ENCODE peak calls at places on chromosome 7, in seven cellular contexts. One of them, this sample, is unnamed.

GRCh38 chr7:117605712-117606111 is 125.9 kb downstream of the CFTR start:
- DNase-seq in HepG2: no peak
- DNase-seq in GM12878: no peak
- DNase-seq in heart left ventricle: no peak
- DNase-seq in ovary: no peak
- DNase-seq in sigmoid colon: no peak
- DNase-seq in breast epithelium: no peak
- DNase-seq in this sample: no peak

GRCh38 chr7:151470656-151471180 is 30.8 kb upstream of the CRYGN start:
- DNase-seq in HepG2: no peak
- DNase-seq in GM12878: no peak
- DNase-seq in heart left ventricle: no peak
- DNase-seq in ovary: no peak
- DNase-seq in sigmoid colon: no peak
- DNase-seq in breast epithelium: no peak
- DNase-seq in this sample: no peak

GRCh38 chr7:135980665-135981180 is 3.6 kb upstream of the MTPN start:
- DNase-seq in HepG2: no peak
- DNase-seq in GM12878: peak
- DNase-seq in heart left ventricle: peak
- DNase-seq in ovary: no peak
- DNase-seq in sigmoid colon: no peak
- DNase-seq in breast epithelium: no peak
- DNase-seq in this sample: peak

GRCh38 chr7:24384362-24385030 is 100.5 kb downstream of the NPY start:
- DNase-seq in HepG2: no peak
- DNase-seq in GM12878: no peak
- DNase-seq in heart left ventricle: no peak
- DNase-seq in ovary: no peak
- DNase-seq in sigmoid colon: no peak
- DNase-seq in breast epithelium: no peak
- DNase-seq in this sample: no peak

GRCh38 chr7:400901-401485 is 111.0 kb downstream of the FOXL3 start:
- DNase-seq in HepG2: no peak
- DNase-seq in GM12878: no peak
- DNase-seq in heart left ventricle: peak
- DNase-seq in ovary: no peak
- DNase-seq in sigmoid colon: no peak
- DNase-seq in breast epithelium: no peak
- DNase-seq in this sample: no peak

GRCh38 chr7:117132385-117133120 is 179.3 kb downstream of the ST7 start:
- DNase-seq in HepG2: no peak
- DNase-seq in GM12878: no peak
- DNase-seq in heart left ventricle: no peak
- DNase-seq in ovary: no peak
- DNase-seq in sigmoid colon: no peak
- DNase-seq in breast epithelium: no peak
- DNase-seq in this sample: no peak

GRCh38 chr7:17365776-17366175 is 67.3 kb downstream of the AHR start:
- DNase-seq in HepG2: no peak
- DNase-seq in GM12878: no peak
- DNase-seq in heart left ventricle: no peak
- DNase-seq in ovary: no peak
- DNase-seq in sigmoid colon: no peak
- DNase-seq in breast epithelium: no peak
- DNase-seq in this sample: no peak

GRCh38 chr7:24035653-24036414 is 248.2 kb upstream of the NPY start:
- DNase-seq in HepG2: no peak
- DNase-seq in GM12878: no peak
- DNase-seq in heart left ventricle: no peak
- DNase-seq in ovary: no peak
- DNase-seq in sigmoid colon: no peak
- DNase-seq in breast epithelium: no peak
- DNase-seq in this sample: no peak

GRCh38 chr7:132028144-132028920 is 471.9 kb upstream of the PODXL start:
- DNase-seq in HepG2: no peak
- DNase-seq in GM12878: no peak
- DNase-seq in heart left ventricle: no peak
- DNase-seq in ovary: no peak
- DNase-seq in sigmoid colon: no peak
- DNase-seq in breast epithelium: no peak
- DNase-seq in this sample: no peak

GRCh38 chr7:75776295-75776971 is 4.4 kb upstream of the CCL26 start:
- DNase-seq in HepG2: no peak
- DNase-seq in GM12878: peak
- DNase-seq in heart left ventricle: no peak
- DNase-seq in ovary: no peak
- DNase-seq in sigmoid colon: no peak
- DNase-seq in breast epithelium: no peak
- DNase-seq in this sample: no peak

GRCh38 chr7:44087914-44088838 is 5.8 kb upstream of the POLM start:
- DNase-seq in HepG2: no peak
- DNase-seq in GM12878: no peak
- DNase-seq in heart left ventricle: peak
- DNase-seq in ovary: peak
- DNase-seq in sigmoid colon: peak
- DNase-seq in breast epithelium: no peak
- DNase-seq in this sample: peak

GRCh38 chr7:12244129-12244528 is 33.0 kb downstream of the TMEM106B start:
- DNase-seq in HepG2: peak
- DNase-seq in GM12878: no peak
- DNase-seq in heart left ventricle: no peak
- DNase-seq in ovary: no peak
- DNase-seq in sigmoid colon: no peak
- DNase-seq in breast epithelium: no peak
- DNase-seq in this sample: peak

GRCh38 chr7:47576031-47576908 is 5.6 kb downstream of the TNS3 start:
- DNase-seq in HepG2: peak
- DNase-seq in GM12878: no peak
- DNase-seq in heart left ventricle: peak
- DNase-seq in ovary: peak
- DNase-seq in sigmoid colon: peak
- DNase-seq in breast epithelium: no peak
- DNase-seq in this sample: peak

GRCh38 chr7:79692015-79692414 is 238.5 kb upstream of the MAGI2 start:
- DNase-seq in HepG2: no peak
- DNase-seq in GM12878: no peak
- DNase-seq in heart left ventricle: no peak
- DNase-seq in ovary: no peak
- DNase-seq in sigmoid colon: no peak
- DNase-seq in breast epithelium: no peak
- DNase-seq in this sample: no peak

GRCh38 chr7:127252736-127253288 is at the start of gene GRM8:
- DNase-seq in HepG2: peak
- DNase-seq in GM12878: no peak
- DNase-seq in heart left ventricle: peak
- DNase-seq in ovary: peak
- DNase-seq in sigmoid colon: peak
- DNase-seq in breast epithelium: no peak
- DNase-seq in this sample: peak

GRCh38 chr7:71193099-71193810 is 61.3 kb downstream of the GALNT17 start:
- DNase-seq in HepG2: no peak
- DNase-seq in GM12878: no peak
- DNase-seq in heart left ventricle: no peak
- DNase-seq in ovary: no peak
- DNase-seq in sigmoid colon: no peak
- DNase-seq in breast epithelium: no peak
- DNase-seq in this sample: no peak

GRCh38 chr7:102395620-102395957 is 574 bp upstream of the PRKRIP1 start:
- DNase-seq in HepG2: no peak
- DNase-seq in GM12878: no peak
- DNase-seq in heart left ventricle: no peak
- DNase-seq in ovary: no peak
- DNase-seq in sigmoid colon: peak
- DNase-seq in breast epithelium: no peak
- DNase-seq in this sample: no peak
- TF ChIP-seq POLR2A in HepG2: no peak
- TF ChIP-seq POLR2A in GM12878: no peak
- TF ChIP-seq POLR2A in heart left ventricle: no peak
- TF ChIP-seq POLR2A in ovary: no peak
- TF ChIP-seq POLR2A in sigmoid colon: no peak
- TF ChIP-seq POLR2A in breast epithelium: no peak
- TF ChIP-seq POLR2A in this sample: no peak

GRCh38 chr7:42991913-42992576 is 59.9 kb downstream of the MRPL32 start:
- DNase-seq in HepG2: no peak
- DNase-seq in GM12878: no peak
- DNase-seq in heart left ventricle: no peak
- DNase-seq in ovary: no peak
- DNase-seq in sigmoid colon: no peak
- DNase-seq in breast epithelium: no peak
- DNase-seq in this sample: no peak

GRCh38 chr7:42994096-42994495 is 61.9 kb downstream of the MRPL32 start:
- DNase-seq in HepG2: no peak
- DNase-seq in GM12878: no peak
- DNase-seq in heart left ventricle: no peak
- DNase-seq in ovary: no peak
- DNase-seq in sigmoid colon: no peak
- DNase-seq in breast epithelium: no peak
- DNase-seq in this sample: no peak

GRCh38 chr7:42987648-42988214 is 55.6 kb downstream of the MRPL32 start:
- DNase-seq in HepG2: no peak
- DNase-seq in GM12878: no peak
- DNase-seq in heart left ventricle: no peak
- DNase-seq in ovary: no peak
- DNase-seq in sigmoid colon: no peak
- DNase-seq in breast epithelium: no peak
- DNase-seq in this sample: no peak

GRCh38 chr7:42993038-42993437 is 60.9 kb downstream of the MRPL32 start:
- DNase-seq in HepG2: peak
- DNase-seq in GM12878: no peak
- DNase-seq in heart left ventricle: no peak
- DNase-seq in ovary: no peak
- DNase-seq in sigmoid colon: no peak
- DNase-seq in breast epithelium: no peak
- DNase-seq in this sample: no peak

DNA sequence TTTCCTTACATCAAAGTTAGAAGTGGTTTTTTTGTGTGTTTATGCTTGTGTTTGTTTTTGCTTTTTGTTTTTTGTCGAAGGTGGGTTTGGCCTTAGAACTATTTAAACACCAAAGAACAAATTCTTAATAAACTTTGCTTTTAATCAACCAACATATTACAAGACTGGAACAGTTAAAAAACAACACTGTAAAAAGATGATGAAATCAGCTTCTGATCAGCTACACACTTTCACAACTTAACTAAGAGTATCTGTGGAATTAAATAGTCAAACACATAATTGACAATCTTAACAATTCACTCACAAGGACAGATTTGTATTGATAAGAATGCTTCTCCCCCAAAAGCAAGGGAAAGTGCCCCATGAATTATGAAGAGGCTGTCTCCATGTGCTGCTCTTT is 58.8 kb downstream of the MRPL32 start:
- DNase-seq in HepG2: no peak
- DNase-seq in GM12878: no peak
- DNase-seq in heart left ventricle: no peak
- DNase-seq in ovary: no peak
- DNase-seq in sigmoid colon: no peak
- DNase-seq in breast epithelium: no peak
- DNase-seq in this sample: no peak
- TF ChIP-seq CTCF in HepG2: no peak
- TF ChIP-seq CTCF in GM12878: no peak
- TF ChIP-seq CTCF in heart left ventricle: no peak
- TF ChIP-seq CTCF in ovary: no peak
- TF ChIP-seq CTCF in sigmoid colon: no peak
- TF ChIP-seq CTCF in breast epithelium: no peak
- TF ChIP-seq CTCF in this sample: no peak

GRCh38 chr7:1550005-1550845 is 5.8 kb downstream of the TMEM184A start:
- DNase-seq in HepG2: no peak
- DNase-seq in GM12878: no peak
- DNase-seq in heart left ventricle: no peak
- DNase-seq in ovary: no peak
- DNase-seq in sigmoid colon: no peak
- DNase-seq in breast epithelium: no peak
- DNase-seq in this sample: no peak

GRCh38 chr7:1549357-1550004 is 6.5 kb downstream of the TMEM184A start:
- DNase-seq in HepG2: no peak
- DNase-seq in GM12878: no peak
- DNase-seq in heart left ventricle: no peak
- DNase-seq in ovary: no peak
- DNase-seq in sigmoid colon: no peak
- DNase-seq in breast epithelium: no peak
- DNase-seq in this sample: no peak

GRCh38 chr7:1548438-1548831 is 7.6 kb downstream of the TMEM184A start:
- DNase-seq in HepG2: no peak
- DNase-seq in GM12878: no peak
- DNase-seq in heart left ventricle: no peak
- DNase-seq in ovary: no peak
- DNase-seq in sigmoid colon: no peak
- DNase-seq in breast epithelium: no peak
- DNase-seq in this sample: no peak

GRCh38 chr7:1547777-1548437 is 8.1 kb downstream of the TMEM184A start:
- DNase-seq in HepG2: no peak
- DNase-seq in GM12878: no peak
- DNase-seq in heart left ventricle: no peak
- DNase-seq in ovary: no peak
- DNase-seq in sigmoid colon: no peak
- DNase-seq in breast epithelium: no peak
- DNase-seq in this sample: no peak

DNA sequence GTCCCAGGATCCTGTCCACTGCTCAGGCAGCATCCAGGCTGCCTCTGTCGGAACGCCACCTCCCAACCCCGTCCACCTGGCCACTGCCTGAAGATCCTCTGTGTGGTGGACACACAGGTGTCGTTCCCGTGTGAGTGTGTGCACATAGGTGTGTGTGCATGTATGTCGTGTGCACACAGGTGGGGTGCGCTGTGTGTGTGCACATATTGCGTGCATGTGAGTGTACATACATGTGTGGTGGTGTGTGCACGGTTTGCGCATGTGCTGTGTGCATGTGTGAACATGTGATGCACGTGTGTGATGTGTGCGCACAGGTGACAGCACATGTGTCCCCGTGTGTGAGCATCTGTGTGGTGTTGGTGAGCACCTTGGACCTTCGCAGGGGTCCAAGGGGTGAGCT is 7.1 kb downstream of the TMEM184A start:
- DNase-seq in HepG2: no peak
- DNase-seq in GM12878: no peak
- DNase-seq in heart left ventricle: no peak
- DNase-seq in ovary: no peak
- DNase-seq in sigmoid colon: no peak
- DNase-seq in breast epithelium: no peak
- DNase-seq in this sample: no peak
- TF ChIP-seq POLR2A in HepG2: no peak
- TF ChIP-seq POLR2A in GM12878: peak
- TF ChIP-seq POLR2A in heart left ventricle: no peak
- TF ChIP-seq POLR2A in ovary: no peak
- TF ChIP-seq POLR2A in sigmoid colon: no peak
- TF ChIP-seq POLR2A in breast epithelium: no peak
- TF ChIP-seq POLR2A in this sample: no peak

DNA sequence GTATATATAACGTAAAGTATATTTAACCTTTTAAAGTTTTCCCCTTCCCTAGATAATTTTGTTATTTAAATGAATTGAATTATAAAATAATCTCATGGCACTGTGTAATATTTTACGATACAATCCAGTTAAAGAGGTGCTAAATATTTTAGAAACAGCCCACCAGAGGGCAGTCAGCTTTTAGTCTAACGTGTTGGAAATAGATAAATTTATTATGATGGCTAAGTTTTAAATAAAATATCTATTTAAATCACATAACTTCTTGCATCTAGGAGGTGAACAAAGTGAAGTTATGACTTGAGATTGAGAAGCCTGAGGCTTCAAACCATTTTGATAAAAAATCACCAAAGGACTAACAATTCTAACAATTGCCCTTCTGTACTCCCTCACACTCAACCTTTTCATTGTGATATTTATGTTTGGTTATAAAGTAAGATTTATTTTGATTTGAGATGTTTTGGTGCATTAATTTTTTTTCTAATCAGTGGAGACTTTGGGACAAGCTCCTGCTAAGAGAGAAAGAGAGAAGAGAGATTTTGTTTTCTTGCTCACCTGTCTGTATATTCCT is 171.5 kb upstream of the SP4 start:
- DNase-seq in HepG2: peak
- DNase-seq in GM12878: no peak
- DNase-seq in heart left ventricle: no peak
- DNase-seq in ovary: no peak
- DNase-seq in sigmoid colon: no peak
- DNase-seq in breast epithelium: no peak
- DNase-seq in this sample: peak
- TF ChIP-seq CTCF in HepG2: peak
- TF ChIP-seq CTCF in GM12878: peak
- TF ChIP-seq CTCF in heart left ventricle: peak
- TF ChIP-seq CTCF in ovary: no peak
- TF ChIP-seq CTCF in sigmoid colon: no peak
- TF ChIP-seq CTCF in breast epithelium: no peak
- TF ChIP-seq CTCF in this sample: peak